ENCODE peak calls at places on chromosome 17, in eight cellular contexts. One of them, this sample, is unnamed.

GRCh38 chr17:19485800-19486340 is 47.8 kb upstream of the SLC47A1 start:
- DNase-seq in left cardiac atrium: no peak
- DNase-seq in putamen: no peak
- DNase-seq in stimulated activated effector memory CD8-positive, alpha-beta T cell treated with anti-CD3 and anti-CD28 coated beads, Interleukin-12 subunit alpha, Interleukin-12 subunit beta, amount 100 ng/mL, for 72 hours: no peak
- DNase-seq in cerebellar cortex: no peak
- DNase-seq in GM03348: no peak
- DNase-seq in transverse colon: no peak
- DNase-seq in fibroblast of mammary gland: no peak
- DNase-seq in this sample: no peak

GRCh38 chr17:48647103-48647963 is 21.2 kb upstream of the HOXB9 start:
- DNase-seq in left cardiac atrium: no peak
- DNase-seq in putamen: no peak
- DNase-seq in stimulated activated effector memory CD8-positive, alpha-beta T cell treated with anti-CD3 and anti-CD28 coated beads, Interleukin-12 subunit alpha, Interleukin-12 subunit beta, amount 100 ng/mL, for 72 hours: no peak
- DNase-seq in cerebellar cortex: no peak
- DNase-seq in GM03348: peak
- DNase-seq in transverse colon: peak
- DNase-seq in fibroblast of mammary gland: no peak
- DNase-seq in this sample: peak

GRCh38 chr17:27551701-27552466 is 79.1 kb upstream of the LGALS9 start:
- DNase-seq in left cardiac atrium: no peak
- DNase-seq in putamen: no peak
- DNase-seq in stimulated activated effector memory CD8-positive, alpha-beta T cell treated with anti-CD3 and anti-CD28 coated beads, Interleukin-12 subunit alpha, Interleukin-12 subunit beta, amount 100 ng/mL, for 72 hours: no peak
- DNase-seq in cerebellar cortex: no peak
- DNase-seq in GM03348: no peak
- DNase-seq in transverse colon: peak
- DNase-seq in fibroblast of mammary gland: no peak
- DNase-seq in this sample: no peak

GRCh38 chr17:6420173-6420641 is 14.7 kb downstream of the AIPL1 start:
- DNase-seq in left cardiac atrium: no peak
- DNase-seq in putamen: no peak
- DNase-seq in stimulated activated effector memory CD8-positive, alpha-beta T cell treated with anti-CD3 and anti-CD28 coated beads, Interleukin-12 subunit alpha, Interleukin-12 subunit beta, amount 100 ng/mL, for 72 hours: no peak
- DNase-seq in cerebellar cortex: no peak
- DNase-seq in GM03348: peak
- DNase-seq in transverse colon: no peak
- DNase-seq in fibroblast of mammary gland: peak
- DNase-seq in this sample: peak

GRCh38 chr17:19386974-19387920 is at the start of gene MFAP4:
- DNase-seq in left cardiac atrium: peak
- DNase-seq in putamen: no peak
- DNase-seq in stimulated activated effector memory CD8-positive, alpha-beta T cell treated with anti-CD3 and anti-CD28 coated beads, Interleukin-12 subunit alpha, Interleukin-12 subunit beta, amount 100 ng/mL, for 72 hours: no peak
- DNase-seq in cerebellar cortex: peak
- DNase-seq in GM03348: peak
- DNase-seq in transverse colon: peak
- DNase-seq in fibroblast of mammary gland: peak
- DNase-seq in this sample: peak

GRCh38 chr17:51057534-51057933 is 63.1 kb downstream of the SPAG9 start:
- DNase-seq in left cardiac atrium: no peak
- DNase-seq in putamen: no peak
- DNase-seq in stimulated activated effector memory CD8-positive, alpha-beta T cell treated with anti-CD3 and anti-CD28 coated beads, Interleukin-12 subunit alpha, Interleukin-12 subunit beta, amount 100 ng/mL, for 72 hours: no peak
- DNase-seq in cerebellar cortex: no peak
- DNase-seq in GM03348: peak
- DNase-seq in transverse colon: no peak
- DNase-seq in fibroblast of mammary gland: no peak
- DNase-seq in this sample: no peak

GRCh38 chr17:9520649-9521435 is 54.8 kb downstream of the STX8 start:
- DNase-seq in left cardiac atrium: no peak
- DNase-seq in putamen: no peak
- DNase-seq in stimulated activated effector memory CD8-positive, alpha-beta T cell treated with anti-CD3 and anti-CD28 coated beads, Interleukin-12 subunit alpha, Interleukin-12 subunit beta, amount 100 ng/mL, for 72 hours: no peak
- DNase-seq in cerebellar cortex: no peak
- DNase-seq in GM03348: no peak
- DNase-seq in transverse colon: no peak
- DNase-seq in fibroblast of mammary gland: no peak
- DNase-seq in this sample: no peak

GRCh38 chr17:78706271-78706915 is 75.7 kb downstream of the CYTH1 start:
- DNase-seq in left cardiac atrium: no peak
- DNase-seq in putamen: no peak
- DNase-seq in stimulated activated effector memory CD8-positive, alpha-beta T cell treated with anti-CD3 and anti-CD28 coated beads, Interleukin-12 subunit alpha, Interleukin-12 subunit beta, amount 100 ng/mL, for 72 hours: no peak
- DNase-seq in cerebellar cortex: no peak
- DNase-seq in GM03348: no peak
- DNase-seq in transverse colon: peak
- DNase-seq in fibroblast of mammary gland: no peak
- DNase-seq in this sample: no peak

GRCh38 chr17:33142703-33143299 is 150.3 kb downstream of the ASIC2 start:
- DNase-seq in left cardiac atrium: no peak
- DNase-seq in putamen: no peak
- DNase-seq in stimulated activated effector memory CD8-positive, alpha-beta T cell treated with anti-CD3 and anti-CD28 coated beads, Interleukin-12 subunit alpha, Interleukin-12 subunit beta, amount 100 ng/mL, for 72 hours: no peak
- DNase-seq in cerebellar cortex: no peak
- DNase-seq in GM03348: peak
- DNase-seq in transverse colon: no peak
- DNase-seq in fibroblast of mammary gland: peak
- DNase-seq in this sample: peak

GRCh38 chr17:74454197-74455024 is 12.0 kb upstream of the CD300A start:
- DNase-seq in left cardiac atrium: peak
- DNase-seq in putamen: peak
- DNase-seq in stimulated activated effector memory CD8-positive, alpha-beta T cell treated with anti-CD3 and anti-CD28 coated beads, Interleukin-12 subunit alpha, Interleukin-12 subunit beta, amount 100 ng/mL, for 72 hours: peak
- DNase-seq in cerebellar cortex: no peak
- DNase-seq in GM03348: no peak
- DNase-seq in transverse colon: peak
- DNase-seq in fibroblast of mammary gland: peak
- DNase-seq in this sample: peak

GRCh38 chr17:1931759-1932579 is 93.2 kb downstream of the RTN4RL1 start:
- DNase-seq in left cardiac atrium: peak
- DNase-seq in putamen: no peak
- DNase-seq in stimulated activated effector memory CD8-positive, alpha-beta T cell treated with anti-CD3 and anti-CD28 coated beads, Interleukin-12 subunit alpha, Interleukin-12 subunit beta, amount 100 ng/mL, for 72 hours: no peak
- DNase-seq in cerebellar cortex: peak
- DNase-seq in GM03348: peak
- DNase-seq in transverse colon: peak
- DNase-seq in fibroblast of mammary gland: peak
- DNase-seq in this sample: peak

GRCh38 chr17:66533572-66533971 is 231.2 kb downstream of the PRKCA start:
- DNase-seq in left cardiac atrium: no peak
- DNase-seq in putamen: no peak
- DNase-seq in stimulated activated effector memory CD8-positive, alpha-beta T cell treated with anti-CD3 and anti-CD28 coated beads, Interleukin-12 subunit alpha, Interleukin-12 subunit beta, amount 100 ng/mL, for 72 hours: no peak
- DNase-seq in cerebellar cortex: peak
- DNase-seq in GM03348: no peak
- DNase-seq in transverse colon: no peak
- DNase-seq in fibroblast of mammary gland: peak
- DNase-seq in this sample: peak